ENCODE peak calls at places on chromosome 11, in eight cellular contexts. C is T-helper 9 cell; Z is pancreas; F is RPMI8226; N is SW480; O is uterus; P is NCI-H2171; A is stimulated activated CD4-positive, alpha-beta T cell treated with anti-CD3 and anti-CD28 coated beads, Interleukin-12 subunit alpha, Interleukin-12 subunit beta, amount 100 ng/mL, for 4 hours. R is an unnamed sample.

GRCh38 chr11:12831471-12832202 is 157.4 kb downstream of the TEAD1 start:
- DNase-seq in C (no peak), Z (no peak), F (no peak), N (no peak), O (no peak), P (no peak), A (no peak), R (peak)

GRCh38 chr11:125923012-125923579 is 18.8 kb downstream of the DDX25 start:
- DNase-seq in C (peak), Z (peak), F (peak), N (peak), O (peak), P (peak), A (peak), R (peak)

GRCh38 chr11:111107501-111107900 is 138.0 kb upstream of the POU2AF2 start:
- DNase-seq in C (no peak), Z (no peak), F (no peak), N (no peak), O (no peak), P (no peak), A (no peak), R (no peak)

GRCh38 chr11:19727246-19727645 is 14.6 kb downstream of the NAV2 start:
- DNase-seq in C (no peak), Z (no peak), F (no peak), N (peak), O (peak), P (peak), A (no peak), R (no peak)

GRCh38 chr11:34356576-34356917 is 1.3 kb downstream of the ABTB2 start:
- DNase-seq in C (no peak), Z (peak), F (no peak), N (no peak), O (peak), P (no peak), A (peak), R (no peak)

GRCh38 chr11:41872458-41872857 is 413.0 kb upstream of the LRRC4C start:
- DNase-seq in C (no peak), Z (no peak), F (peak), N (no peak), O (no peak), P (no peak), A (no peak), R (no peak)

GRCh38 chr11:10673476-10674062 is 20.0 kb downstream of the IRAG1 start:
- DNase-seq in C (no peak), Z (no peak), F (no peak), N (no peak), O (no peak), P (no peak), A (no peak), R (no peak)

GRCh38 chr11:65709661-65710060 is 2.4 kb upstream of the KAT5 start:
- DNase-seq in C (no peak), Z (no peak), F (no peak), N (no peak), O (no peak), P (no peak), A (no peak), R (no peak)